ENCODE peak calls at places on chromosomes 2 and 18, in four cellular contexts. N is neural crest cell, P is mesenteric fat pad, M is cardiac fibroblast. U is an unnamed sample.

GRCh38 chr18:69487488-69488394 is 87.1 kb downstream of the DOK6 start:
- DNase-seq in N (no peak), P (no peak), M (no peak), U (no peak)

GRCh38 chr2:98895901-98896300 is 40.1 kb downstream of the CRACDL start:
- DNase-seq in N (no peak), P (no peak), M (no peak), U (no peak)

GRCh38 chr2:207284556-207285450 is 119.1 kb upstream of the KLF7 start:
- DNase-seq in N (no peak), P (no peak), M (no peak), U (no peak)

GRCh38 chr2:177602611-177603164 is 210.1 kb downstream of the AGPS start:
- DNase-seq in N (no peak), P (no peak), M (no peak), U (no peak)

GRCh38 chr2:219495531-219496122 is 3.1 kb upstream of the GMPPA start:
- DNase-seq in N (peak), P (no peak), M (peak), U (no peak)

GRCh38 chr2:28606986-28607441 is 111.2 kb downstream of the PLB1 start:
- DNase-seq in N (no peak), P (no peak), M (no peak), U (no peak)

GRCh38 chr2:100291152-100291970 is 30.9 kb downstream of the LONRF2 start:
- DNase-seq in N (no peak), P (no peak), M (peak), U (no peak)

GRCh38 chr2:124586835-124587234 is 561.7 kb downstream of the CNTNAP5 start:
- DNase-seq in N (no peak), P (no peak), M (no peak), U (no peak)

GRCh38 chr2:55156326-55156725 is 75.8 kb downstream of the CLHC1 start:
- DNase-seq in N (no peak), P (no peak), M (peak), U (no peak)

GRCh38 chr2:200253631-200254030 is 52.9 kb upstream of the SPATS2L start:
- DNase-seq in N (no peak), P (no peak), M (peak), U (peak)

GRCh38 chr2:28512607-28512965 is 16.7 kb downstream of the PLB1 start:
- DNase-seq in N (no peak), P (no peak), M (no peak), U (no peak)

GRCh38 chr2:11012131-11012693 is 100.5 kb downstream of the KCNF1 start:
- DNase-seq in N (no peak), P (peak), M (no peak), U (no peak)

GRCh38 chr2:224579411-224579810 is 5.8 kb downstream of the CUL3 start:
- DNase-seq in N (no peak), P (no peak), M (peak), U (no peak)

GRCh38 chr2:226398580-226398979 is 401.0 kb downstream of the IRS1 start:
- DNase-seq in N (no peak), P (no peak), M (peak), U (no peak)

GRCh38 chr2:46380038-46380940 is 83.1 kb downstream of the EPAS1 start:
- DNase-seq in N (no peak), P (no peak), M (no peak), U (no peak)

GRCh38 chr2:67544286-67544685 is 147.2 kb downstream of the ETAA1 start:
- DNase-seq in N (no peak), P (no peak), M (no peak), U (no peak)

GRCh38 chr2:6356127-6356761 is 509.5 kb downstream of the CMPK2 start:
- DNase-seq in N (no peak), P (no peak), M (no peak), U (no peak)

GRCh38 chr2:98454500-98455235 is 10.0 kb downstream of the INPP4A start:
- DNase-seq in N (no peak), P (no peak), M (peak), U (no peak)

GRCh38 chr2:84807063-84807485 is 73.8 kb downstream of the TRABD2A start:
- DNase-seq in N (no peak), P (no peak), M (peak), U (no peak)